ENCODE peak calls at places on chromosomes 2 and 18, in five cellular contexts. Q is neural progenitor cell; V is stimulated activated CD4-positive, alpha-beta T cell treated with anti-CD3 and anti-CD28 coated beads, Interleukin-15, amount 100 ng/mL, for 24 hours; O is coronary artery; P is NCI-H1092. X is an unnamed sample.

GRCh38 chr2:85022232-85022631 is 51.3 kb downstream of the KCMF1 start:
- DNase-seq in Q (no peak), V (no peak), O (no peak), P (no peak), X (no peak)

GRCh38 chr18:9329471-9329870 is 5.1 kb upstream of the TWSG1 start:
- DNase-seq in Q (no peak), V (no peak), O (no peak), P (no peak), X (no peak)

GRCh38 chr2:159052157-159052561 is 83.7 kb downstream of the TANC1 start:
- DNase-seq in Q (no peak), V (no peak), O (no peak), P (no peak), X (no peak)

GRCh38 chr2:172434821-172435607 is 7.6 kb downstream of the ITGA6 start:
- DNase-seq in Q (peak), V (no peak), O (no peak), P (no peak), X (no peak)

GRCh38 chr2:85631316-85631715 is 15.3 kb downstream of the USP39 start:
- DNase-seq in Q (no peak), V (no peak), O (no peak), P (no peak), X (no peak)

GRCh38 chr2:207516206-207516605 is 13.6 kb upstream of the CREB1 start:
- DNase-seq in Q (no peak), V (no peak), O (no peak), P (no peak), X (no peak)

GRCh38 chr2:199282309-199282708 is 175.4 kb downstream of the SATB2 start:
- DNase-seq in Q (no peak), V (no peak), O (no peak), P (no peak), X (no peak)

GRCh38 chr2:85995648-85996529 is 107.1 kb upstream of the ST3GAL5 start:
- DNase-seq in Q (no peak), V (no peak), O (no peak), P (no peak), X (no peak)

GRCh38 chr2:85753525-85754312 is at the start of gene ATOH8:
- DNase-seq in Q (peak), V (peak), O (peak), P (peak), X (peak)

GRCh38 chr2:126793885-126794613 is 104.6 kb upstream of the TEX51 start:
- DNase-seq in Q (no peak), V (no peak), O (peak), P (no peak), X (peak)

GRCh38 chr2:171088057-171088834 is 72.4 kb downstream of the TLK1 start:
- DNase-seq in Q (no peak), V (no peak), O (no peak), P (no peak), X (no peak)

GRCh38 chr2:5203356-5203755 is 488.8 kb upstream of the SOX11 start:
- DNase-seq in Q (peak), V (no peak), O (no peak), P (no peak), X (no peak)

GRCh38 chr2:172556284-172557033 is 569 bp downstream of the PDK1 start:
- DNase-seq in Q (peak), V (peak), O (peak), P (no peak), X (peak)

GRCh38 chr18:59980052-59980668 is 80.4 kb downstream of the PMAIP1 start:
- DNase-seq in Q (no peak), V (no peak), O (no peak), P (no peak), X (no peak)

GRCh38 chr2:189702071-189702470 is 27.6 kb downstream of the ANKAR start:
- DNase-seq in Q (no peak), V (no peak), O (no peak), P (no peak), X (no peak)

GRCh38 chr2:48601349-48601748 is 16.3 kb upstream of the GTF2A1L start:
- DNase-seq in Q (peak), V (peak), O (no peak), P (peak), X (peak)

GRCh38 chr18:69883781-69884180 is 63.9 kb downstream of the CD226 start:
- DNase-seq in Q (no peak), V (no peak), O (no peak), P (no peak), X (no peak)

GRCh38 chr2:171837736-171838135 is 56.3 kb downstream of the SLC25A12 start:
- DNase-seq in Q (no peak), V (no peak), O (no peak), P (no peak), X (no peak)

GRCh38 chr2:151258121-151258520 is 3.5 kb downstream of the RBM43 start:
- DNase-seq in Q (no peak), V (no peak), O (no peak), P (no peak), X (no peak)

GRCh38 chr2:188291617-188292445 is at the start of gene GULP1:
- DNase-seq in Q (peak), V (peak), O (peak), P (peak), X (peak)

GRCh38 chr2:171741189-171741588 is 53.9 kb downstream of the DYNC1I2 start:
- DNase-seq in Q (no peak), V (no peak), O (no peak), P (no peak), X (no peak)

GRCh38 chr2:192286093-192286701 is 91.5 kb upstream of the TMEFF2 start:
- DNase-seq in Q (peak), V (no peak), O (no peak), P (peak), X (peak)

GRCh38 chr2:144890828-144891227 is 370.9 kb upstream of the ZEB2 start:
- DNase-seq in Q (no peak), V (no peak), O (no peak), P (no peak), X (no peak)

GRCh38 chr2:207938886-207939285 is 86.4 kb downstream of the PLEKHM3 start:
- DNase-seq in Q (no peak), V (no peak), O (no peak), P (no peak), X (no peak)

GRCh38 chr2:12970861-12971260 is 254.1 kb downstream of the TRIB2 start:
- DNase-seq in Q (no peak), V (no peak), O (no peak), P (no peak), X (no peak)

GRCh38 chr2:109637749-109638570 is 23.8 kb downstream of the SOWAHC start:
- DNase-seq in Q (no peak), V (no peak), O (no peak), P (no peak), X (no peak)

GRCh38 chr18:27202771-27203170 is 17.7 kb upstream of the CHST9 start:
- DNase-seq in Q (no peak), V (no peak), O (no peak), P (no peak), X (no peak)

X was measured in WERI-Rb-1.